ENCODE peak calls at places on chromosomes 13 and 19, in nine cellular contexts. T is HS-27A; H is stimulated activated CD8-positive, alpha-beta memory T cell treated with anti-CD3 and anti-CD28 coated beads, Interleukin-7, amount 100 ng/mL, for 1 hour; V is activated CD8-positive, alpha-beta memory T cell treated with anti-CD3 and anti-CD28 coated beads, Interleukin-2, amount 50 U/mL, for 4 hours; L is EL; O is NCI-H2227 treated with DMSO at 0.1 percent for 48 hours; I is WERI-Rb-1; A is endothelial cell; B is Peyer's patch. E is an unnamed sample.

GRCh38 chr19:34503546-34504272 is 22.2 kb downstream of the WTIP start:
- DNase-seq in T (no peak), B (no peak), L (no peak), V (peak), H (no peak), O (no peak), A (no peak), I (no peak), E (no peak)

GRCh38 chr13:99442273-99442895 is 58.9 kb upstream of the TM9SF2 start:
- DNase-seq in V (peak), H (no peak), T (no peak), A (peak), L (peak), B (no peak), I (peak), O (peak), E (peak)

GRCh38 chr13:19070398-19070735 is 111.3 kb downstream of the TUBA3C start:
- DNase-seq in L (no peak), A (no peak), I (no peak), H (no peak), O (no peak), V (no peak), T (no peak), B (no peak), E (no peak)

GRCh38 chr19:40228371-40228770 is 1.9 kb upstream of the CCNP start:
- DNase-seq in T (no peak), I (no peak), B (no peak), H (no peak), L (no peak), V (no peak), A (no peak), O (no peak), E (no peak)

GRCh38 chr19:56736571-56736970 is 65.0 kb upstream of the ZNF835 start:
- DNase-seq in V (no peak), I (no peak), B (no peak), H (no peak), L (no peak), A (no peak), T (no peak), O (no peak), E (no peak)

GRCh38 chr13:97953376-97953970 is at the start of gene IPO5:
- DNase-seq in I (no peak), T (no peak), B (no peak), H (no peak), A (no peak), O (no peak), V (no peak), L (no peak), E (no peak)

GRCh38 chr19:46416077-46416709 is 2.8 kb upstream of the CCDC8 start:
- DNase-seq in B (peak), L (peak), I (peak), T (no peak), H (no peak), V (peak), O (peak), A (peak), E (peak)

GRCh38 chr19:33396701-33397535 is 23.4 kb downstream of the CEBPG start:
- DNase-seq in L (no peak), B (peak), T (no peak), O (no peak), H (no peak), V (no peak), I (no peak), A (peak), E (peak)

GRCh38 chr13:111970501-111971155 is 96.3 kb upstream of the SOX1 start:
- DNase-seq in I (no peak), H (no peak), T (no peak), V (no peak), L (no peak), O (no peak), A (no peak), B (no peak), E (no peak)

GRCh38 chr19:13781547-13781946 is 7.3 kb downstream of the C19orf53 start:
- DNase-seq in H (no peak), B (no peak), T (no peak), A (peak), I (peak), O (peak), L (peak), V (no peak), E (peak)

GRCh38 chr19:1066748-1067340 is at the start of gene ARHGAP45:
- DNase-seq in B (peak), A (no peak), V (peak), O (no peak), T (no peak), I (peak), H (peak), L (no peak), E (no peak)

GRCh38 chr13:37127706-37128241 is 22.3 kb upstream of the CSNK1A1L start:
- DNase-seq in V (no peak), I (no peak), H (no peak), O (no peak), T (no peak), A (no peak), B (no peak), L (peak), E (no peak)

GRCh38 chr19:4059931-4060620 is 6.6 kb downstream of the ZBTB7A start:
- DNase-seq in T (no peak), H (peak), A (no peak), O (no peak), I (no peak), L (no peak), B (peak), V (peak), E (no peak)

GRCh38 chr19:45153339-45154063 is 7.3 kb downstream of the NKPD1 start:
- DNase-seq in B (no peak), O (no peak), L (peak), T (no peak), A (peak), V (peak), I (no peak), H (no peak), E (peak)

GRCh38 chr13:45473627-45474026 is 8.9 kb downstream of the COG3 start:
- DNase-seq in T (no peak), V (no peak), A (no peak), B (no peak), I (peak), O (no peak), L (no peak), H (no peak), E (peak)

GRCh38 chr13:43141685-43142084 is 118.3 kb downstream of the DNAJC15 start:
- DNase-seq in B (no peak), A (no peak), O (no peak), T (no peak), I (no peak), V (no peak), L (no peak), H (no peak), E (no peak)

GRCh38 chr19:14366529-14366928 is 14.7 kb upstream of the ADGRE5 start:
- DNase-seq in I (peak), B (peak), V (peak), A (peak), T (no peak), H (peak), O (no peak), L (peak), E (peak)

GRCh38 chr19:1076951-1077350 is 10.0 kb downstream of the ARHGAP45 start:
- DNase-seq in I (no peak), V (peak), H (peak), T (no peak), A (no peak), B (peak), O (no peak), L (no peak), E (peak)

GRCh38 chr13:102401305-102401704 is 543 bp downstream of the FGF14 start:
- DNase-seq in I (no peak), O (no peak), T (no peak), L (no peak), H (no peak), V (no peak), B (no peak), A (no peak), E (no peak)

GRCh38 chr13:108795841-108796240 is 166.4 kb downstream of the MYO16 start:
- DNase-seq in O (no peak), T (no peak), H (no peak), L (no peak), B (no peak), I (no peak), A (no peak), V (no peak), E (no peak)

GRCh38 chr19:32810452-32810851 is 59.1 kb downstream of the SLC7A9 start:
- DNase-seq in I (no peak), H (no peak), O (no peak), T (no peak), A (no peak), V (no peak), B (no peak), L (no peak), E (no peak)

GRCh38 chr13:99992376-99992775 is 10.8 kb downstream of the ZIC2 start:
- DNase-seq in L (no peak), A (no peak), V (no peak), H (no peak), O (no peak), B (no peak), T (no peak), I (no peak), E (no peak)

GRCh38 chr19:5210556-5210955 is 130.1 kb downstream of the PTPRS start:
- DNase-seq in H (no peak), L (no peak), V (no peak), I (no peak), O (no peak), T (no peak), B (no peak), A (no peak), E (no peak)

GRCh38 chr13:23630349-23631093 is 60.3 kb downstream of the TNFRSF19 start:
- DNase-seq in B (no peak), I (peak), V (no peak), H (no peak), L (no peak), T (no peak), O (no peak), A (no peak), E (no peak)

GRCh38 chr13:82506805-82507404 is 1375.4 kb downstream of the SLITRK1 start:
- DNase-seq in A (no peak), V (no peak), T (no peak), B (no peak), L (no peak), H (no peak), I (no peak), O (no peak), E (no peak)

GRCh38 chr19:30649934-30650614 is 277.9 kb downstream of the ZNF536 start:
- DNase-seq in A (peak), L (peak), H (no peak), B (no peak), T (peak), I (peak), V (no peak), O (peak), E (peak)

GRCh38 chr19:51602189-51602854 is 27.9 kb downstream of the SIGLEC5 start:
- DNase-seq in T (no peak), I (no peak), O (no peak), V (no peak), H (no peak), L (no peak), A (no peak), B (no peak), E (no peak)

GRCh38 chr19:10478903-10479384 is 24.2 kb downstream of the KEAP1 start:
- DNase-seq in L (peak), T (peak), A (peak), H (peak), V (peak), O (peak), I (peak), B (peak), E (peak)

GRCh38 chr19:12932392-12933286 is 872 bp downstream of the FARSA start:
- DNase-seq in O (no peak), A (no peak), T (no peak), L (no peak), I (no peak), V (no peak), B (no peak), H (no peak), E (no peak)

E was measured in BE2C.